ENCODE peak calls at places on chromosomes 16 and 17, in four cellular contexts. One of them, this sample, is unnamed.

GRCh38 chr17:20774472-20775135 is 195.1 kb downstream of the CDRT15L2 start:
- DNase-seq in GM12878: no peak
- DNase-seq in HL-60: no peak
- DNase-seq in K562: no peak
- DNase-seq in this sample: no peak

GRCh38 chr16:25097304-25097988 is 14.1 kb upstream of the LCMT1 start:
- DNase-seq in GM12878: no peak
- DNase-seq in HL-60: no peak
- DNase-seq in K562: no peak
- DNase-seq in this sample: no peak

GRCh38 chr17:82820278-82821251 is 19.3 kb downstream of the ZNF750 start:
- DNase-seq in GM12878: no peak
- DNase-seq in K562: no peak
- DNase-seq in HL-60: no peak
- DNase-seq in this sample: no peak

GRCh38 chr17:41539071-41539492 is 11.0 kb upstream of the KRT19 start:
- DNase-seq in GM12878: no peak
- DNase-seq in K562: no peak
- DNase-seq in HL-60: no peak
- DNase-seq in this sample: no peak

GRCh38 chr17:79941088-79942010 is 94.3 kb downstream of the TBC1D16 start:
- DNase-seq in GM12878: no peak
- DNase-seq in HL-60: no peak
- DNase-seq in K562: no peak
- DNase-seq in this sample: no peak

GRCh38 chr17:303161-303560 is 49.4 kb downstream of the RPH3AL start:
- DNase-seq in K562: no peak
- DNase-seq in GM12878: no peak
- DNase-seq in HL-60: no peak
- DNase-seq in this sample: no peak

GRCh38 chr17:55420776-55421178 is 858 bp downstream of the MMD start:
- DNase-seq in K562: peak; percentile 27
- DNase-seq in HL-60: no peak
- DNase-seq in GM12878: no peak
- DNase-seq in this sample: no peak

GRCh38 chr17:4969551-4970231 is 2.1 kb upstream of the SPAG7 start:
- DNase-seq in GM12878: no peak
- DNase-seq in HL-60: no peak
- DNase-seq in K562: no peak
- DNase-seq in this sample: no peak

GRCh38 chr16:75087040-75087979 is 29.3 kb downstream of the LDHD start:
- DNase-seq in K562: peak; percentile 45
- DNase-seq in GM12878: no peak
- DNase-seq in HL-60: no peak
- DNase-seq in this sample: no peak

GRCh38 chr17:42372142-42372541 is 16.1 kb downstream of the STAT3 start:
- DNase-seq in HL-60: no peak
- DNase-seq in K562: no peak
- DNase-seq in GM12878: no peak
- DNase-seq in this sample: no peak

GRCh38 chr17:64608571-64608981 is 53.5 kb downstream of the SMURF2 start:
- DNase-seq in GM12878: no peak
- DNase-seq in HL-60: no peak
- DNase-seq in K562: no peak
- DNase-seq in this sample: no peak

GRCh38 chr17:81735181-81736102 is 23.4 kb downstream of the SLC25A10 start:
- DNase-seq in K562: peak; percentile 79
- DNase-seq in GM12878: peak; percentile 26
- DNase-seq in HL-60: peak; percentile 100
- DNase-seq in this sample: no peak

GRCh38 chr16:30115238-30115637 is 1.9 kb upstream of the GDPD3 start:
- DNase-seq in HL-60: no peak
- DNase-seq in GM12878: no peak
- DNase-seq in K562: no peak
- DNase-seq in this sample: no peak

GRCh38 chr16:81237282-81237681 is 1.2 kb upstream of the BCO1 start:
- DNase-seq in HL-60: no peak
- DNase-seq in GM12878: no peak
- DNase-seq in K562: no peak
- DNase-seq in this sample: no peak

DNA sequence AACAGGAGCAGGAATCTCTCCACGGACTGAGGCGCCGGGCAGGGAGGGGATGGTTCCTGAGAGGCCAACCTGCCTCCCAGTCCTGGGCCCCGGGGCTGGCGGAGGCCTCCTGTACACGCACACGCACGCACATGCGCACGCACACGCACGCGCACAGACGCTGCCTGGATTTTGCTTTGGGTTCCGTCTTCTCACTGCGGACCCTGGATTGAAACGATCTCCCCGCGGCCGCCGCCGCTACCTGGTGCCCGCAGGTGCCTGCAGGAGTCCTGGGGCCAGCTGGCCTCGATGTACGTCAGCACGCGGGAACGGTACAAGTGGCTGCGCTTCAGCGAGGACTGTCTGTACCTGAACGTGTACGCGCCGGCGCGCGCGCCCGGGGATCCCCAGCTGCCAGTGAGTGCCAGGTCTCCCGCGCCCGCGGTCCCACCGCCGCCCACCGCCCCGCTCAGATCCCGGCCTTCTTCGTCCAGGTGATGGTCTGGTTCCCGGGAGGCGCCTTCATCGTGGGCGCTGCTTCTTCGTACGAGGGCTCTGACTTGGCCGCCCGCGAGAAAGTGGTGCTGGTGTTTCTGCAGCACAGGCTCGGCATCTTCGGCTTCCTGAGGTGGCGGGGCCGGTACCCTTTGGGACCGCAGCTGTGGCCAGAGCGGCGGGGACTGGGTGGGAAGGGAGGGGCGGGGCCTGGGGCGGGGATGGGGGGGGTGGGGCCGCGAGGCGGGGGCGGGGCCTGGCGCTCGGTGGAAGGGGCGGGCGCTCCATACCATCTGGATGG is 12.2 kb downstream of the CES4A start:
- DNase-seq in K562: peak; percentile 97
- DNase-seq in HL-60: peak; percentile 28
- DNase-seq in GM12878: no peak
- DNase-seq in this sample: peak; percentile 72
- TF ChIP-seq SPI1 in K562: no peak
- TF ChIP-seq SPI1 in HL-60: no peak
- TF ChIP-seq SPI1 in GM12878: no peak
- TF ChIP-seq SPI1 in this sample: no peak

DNA sequence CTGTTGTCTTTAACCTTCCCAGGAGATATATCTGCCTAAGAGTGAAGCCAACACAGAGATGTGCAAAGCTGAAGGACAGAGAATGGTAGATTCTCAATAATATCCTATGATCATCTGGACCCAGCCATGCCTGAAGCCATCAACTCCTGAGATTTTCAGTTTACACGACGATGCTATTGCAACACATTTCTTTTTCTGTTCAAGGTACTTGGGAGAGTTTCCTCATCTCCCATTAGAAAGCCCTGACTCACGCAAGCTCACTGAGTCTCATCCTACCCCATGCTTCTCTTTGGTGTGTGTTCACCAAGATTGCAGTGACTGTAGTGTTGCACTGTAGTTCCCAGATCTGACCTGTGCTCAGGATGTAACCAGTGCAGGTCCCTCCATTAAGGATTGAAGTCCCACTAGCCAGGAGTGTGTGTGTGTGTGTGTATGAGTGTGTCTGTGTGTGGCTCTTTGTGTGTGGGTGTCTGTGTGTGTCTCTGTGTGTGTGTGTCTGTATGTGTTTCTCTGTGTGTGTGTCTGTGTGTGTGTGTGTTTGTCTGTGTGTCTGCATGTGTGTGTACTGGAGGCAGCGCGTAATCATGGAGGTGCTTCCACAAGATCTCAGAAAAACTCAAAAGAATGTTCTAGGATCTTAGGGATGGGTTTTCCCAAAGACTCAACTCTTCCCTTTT is 15.5 kb downstream of the CES1 start:
- DNase-seq in HL-60: no peak
- DNase-seq in K562: no peak
- DNase-seq in GM12878: no peak
- DNase-seq in this sample: no peak
- TF ChIP-seq SPI1 in HL-60: no peak
- TF ChIP-seq SPI1 in K562: no peak
- TF ChIP-seq SPI1 in GM12878: no peak
- TF ChIP-seq SPI1 in this sample: no peak

GRCh38 chr17:17304521-17304985 is 1.4 kb downstream of the NT5M start:
- DNase-seq in K562: no peak
- DNase-seq in HL-60: peak; percentile 28
- DNase-seq in GM12878: no peak
- DNase-seq in this sample: no peak

GRCh38 chr17:17303010-17303846 is at the start of gene NT5M:
- DNase-seq in GM12878: no peak
- DNase-seq in HL-60: peak; percentile 48
- DNase-seq in K562: peak; percentile 86
- DNase-seq in this sample: peak; percentile 78

GRCh38 chr17:17303847-17304490 is 796 bp downstream of the NT5M start:
- DNase-seq in K562: no peak
- DNase-seq in HL-60: no peak
- DNase-seq in GM12878: no peak
- DNase-seq in this sample: no peak

GRCh38 chr17:17298108-17298507 is 5.1 kb upstream of the NT5M start:
- DNase-seq in GM12878: no peak
- DNase-seq in HL-60: no peak
- DNase-seq in K562: no peak
- DNase-seq in this sample: no peak

DNA sequence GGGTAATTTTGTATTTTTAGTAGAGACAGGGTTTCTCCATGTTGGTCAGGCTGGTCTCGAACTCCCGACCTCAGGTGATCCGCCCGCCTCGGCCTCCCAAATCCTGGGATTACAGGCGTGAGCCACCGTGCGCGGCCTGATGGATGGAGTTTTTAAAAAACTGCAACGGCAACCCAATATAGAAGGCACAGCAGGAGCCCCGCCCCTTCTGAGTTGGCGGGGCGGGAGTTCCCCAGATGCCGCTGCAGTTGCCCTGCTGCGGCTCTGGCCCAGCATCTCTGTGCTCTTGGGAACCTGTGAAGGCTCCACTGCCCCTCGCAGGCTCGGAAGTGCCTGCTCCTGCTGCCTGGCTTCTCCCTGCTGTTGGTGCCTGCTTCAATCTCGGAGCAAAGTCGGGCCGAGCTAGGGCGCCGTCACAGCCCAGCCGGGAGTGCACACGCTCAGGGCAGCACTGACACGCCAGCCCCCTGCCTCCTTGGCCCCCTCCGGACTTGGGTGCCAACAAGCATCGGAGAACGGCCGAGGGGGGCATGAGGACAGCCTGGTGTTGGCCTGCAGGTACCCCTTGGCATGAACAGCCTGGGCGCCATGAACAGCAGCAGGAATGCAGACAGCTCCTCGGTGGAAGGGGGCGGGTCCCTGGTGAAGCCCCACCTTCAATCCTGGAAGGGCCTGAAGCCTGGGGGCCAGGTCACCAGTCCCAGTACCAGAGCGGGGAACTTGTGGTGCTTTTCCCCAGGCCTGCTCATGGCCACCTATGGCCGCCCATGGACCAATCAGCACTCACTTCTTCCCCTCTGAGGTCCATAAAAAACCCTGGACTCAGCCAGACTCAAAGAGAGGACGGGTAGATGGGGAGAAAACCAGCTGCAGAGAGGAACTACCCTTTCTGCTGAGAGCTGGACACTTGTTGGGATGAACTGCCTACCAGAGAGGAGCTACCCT is 2.3 kb upstream of the NT5M start:
- DNase-seq in HL-60: no peak
- DNase-seq in K562: no peak
- DNase-seq in GM12878: no peak
- DNase-seq in this sample: no peak
- TF ChIP-seq SPI1 in HL-60: no peak
- TF ChIP-seq SPI1 in K562: no peak
- TF ChIP-seq SPI1 in GM12878: no peak
- TF ChIP-seq SPI1 in this sample: no peak

DNA sequence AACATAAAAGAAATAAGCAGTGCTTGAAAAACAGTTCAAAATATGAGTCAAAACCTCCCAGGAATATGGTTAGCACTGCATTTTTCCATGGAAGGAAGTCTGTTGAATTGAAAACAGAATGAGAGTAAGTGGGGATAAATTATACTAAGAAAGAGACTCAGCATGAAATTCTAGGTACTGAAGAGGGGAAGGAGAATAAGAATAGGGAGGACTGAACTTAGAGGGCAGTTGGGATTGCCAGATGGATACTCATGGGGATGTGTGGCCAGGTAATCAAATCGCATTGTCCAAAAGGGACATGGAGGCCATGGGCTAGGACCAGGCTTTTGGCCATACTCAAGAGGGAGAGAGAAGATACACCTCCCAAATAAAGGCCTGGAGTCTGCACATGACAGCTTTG is 247.9 kb downstream of the CDH13 start:
- DNase-seq in HL-60: no peak
- DNase-seq in GM12878: no peak
- DNase-seq in K562: no peak
- DNase-seq in this sample: no peak
- TF ChIP-seq SPI1 in HL-60: no peak
- TF ChIP-seq SPI1 in GM12878: no peak
- TF ChIP-seq SPI1 in K562: no peak
- TF ChIP-seq SPI1 in this sample: no peak

GRCh38 chr16:14111713-14112538 is 40.8 kb downstream of the MRTFB start:
- DNase-seq in GM12878: no peak
- DNase-seq in HL-60: no peak
- DNase-seq in K562: no peak
- DNase-seq in this sample: no peak
- TF ChIP-seq SPI1 in GM12878: no peak
- TF ChIP-seq SPI1 in HL-60: no peak
- TF ChIP-seq SPI1 in K562: no peak
- TF ChIP-seq SPI1 in this sample: no peak